ENCODE peak calls at places on chromosome 3, in six cellular contexts. W is cardiac fibroblast; B is GM13977; X is stimulated activated CD4-positive, alpha-beta T cell treated with anti-CD3 and anti-CD28 coated beads, Interleukin-4, amount 100 ng/mL, for 48 hours; U is Kasumi-1; D is HFF-Myc. O is an unnamed sample.

GRCh38 chr3:18489939-18490338 is 64.8 kb upstream of the SATB1 start:
- DNase-seq in X (no peak), U (no peak), W (no peak), D (no peak), B (no peak), O (no peak)

GRCh38 chr3:45841380-45841700 is 579 bp downstream of the LZTFL1 start:
- DNase-seq in U (peak; percentile 57), X (no peak), D (no peak), B (no peak), W (peak; percentile 27), O (no peak)

GRCh38 chr3:197023241-197023997 is 6.2 kb downstream of the MELTF start:
- DNase-seq in D (no peak), B (peak; percentile 83), X (no peak), W (no peak), U (peak; percentile 5), O (no peak)

GRCh38 chr3:100710355-100711198 is 1.3 kb downstream of the TFG start:
- DNase-seq in U (peak; percentile 91), X (peak; percentile 80), W (peak; percentile 71), D (peak; percentile 24), B (peak; percentile 73), O (peak; percentile 2)

GRCh38 chr3:179045719-179046402 is 25.7 kb downstream of the ZMAT3 start:
- DNase-seq in D (no peak), U (peak; percentile 37), B (no peak), X (no peak), W (no peak), O (no peak)

GRCh38 chr3:31562525-31562924 is 29.8 kb downstream of the STT3B start:
- DNase-seq in U (peak; percentile 16), W (no peak), X (no peak), D (no peak), B (no peak), O (no peak)

GRCh38 chr3:128240232-128240631 is 87.0 kb downstream of the EEFSEC start:
- DNase-seq in X (no peak), W (no peak), U (peak; percentile 5), B (no peak), D (no peak), O (no peak)

GRCh38 chr3:138941259-138941885 is 5.6 kb downstream of the FOXL2 start:
- DNase-seq in W (peak; percentile 62), B (no peak), X (no peak), D (no peak), U (peak; percentile 46), O (no peak)

GRCh38 chr3:25585361-25586166 is 79.1 kb downstream of the TOP2B start:
- DNase-seq in W (no peak), X (no peak), D (no peak), U (no peak), B (no peak), O (no peak)

GRCh38 chr3:47443611-47443995 is 32.1 kb downstream of the SCAP start:
- DNase-seq in B (no peak), D (no peak), X (no peak), W (no peak), U (no peak), O (no peak)

GRCh38 chr3:152719264-152719663 is 115.7 kb upstream of the P2RY1 start:
- DNase-seq in D (peak; percentile 6), U (peak; percentile 56), X (no peak), W (peak; percentile 40), B (no peak), O (no peak)

GRCh38 chr3:127424766-127425504 is 137.1 kb upstream of the PRR20G start:
- DNase-seq in X (no peak), U (no peak), B (no peak), W (no peak), D (no peak), O (no peak)

GRCh38 chr3:70277304-70277703 is 35.1 kb downstream of the MDFIC2 start:
- DNase-seq in U (no peak), D (no peak), X (no peak), B (no peak), W (no peak), O (no peak)